ENCODE peak calls at places on chromosomes 16 and 17, in six cellular contexts. D is cardiac septum, A is activated T-helper 1 cell treated with Interleukin-2 at 50 U/mL for 16 hours, V is T-cell, C is GM19239, U is iris pigment epithelial cell. Z is an unnamed sample.

GRCh38 chr16:11413907-11414595 is 68.8 kb downstream of the RMI2 start:
- DNase-seq in D (no peak), A (no peak), V (no peak), C (no peak), U (no peak), Z (no peak)

GRCh38 chr17:633641-634091 is 81.0 kb downstream of the VPS53 start:
- DNase-seq in D (no peak), A (no peak), V (no peak), C (no peak), U (peak; percentile 16), Z (no peak)

GRCh38 chr17:76431509-76431908 is 21.4 kb downstream of the UBE2O start:
- DNase-seq in D (no peak), A (no peak), V (no peak), C (no peak), U (no peak), Z (no peak)

GRCh38 chr17:67386965-67387551 is 10.0 kb downstream of the PITPNC1 start:
- DNase-seq in D (no peak), A (peak; percentile 47), V (peak; percentile 40), C (peak; percentile 37), U (peak; percentile 21), Z (peak; percentile 50)

GRCh38 chr16:50694206-50694605 is 800 bp downstream of the NOD2 start:
- DNase-seq in D (no peak), A (no peak), V (no peak), C (peak; percentile 56), U (no peak), Z (no peak)

GRCh38 chr16:56347670-56348069 is 77.7 kb downstream of the AMFR start:
- DNase-seq in D (no peak), A (no peak), V (no peak), C (no peak), U (no peak), Z (no peak)

GRCh38 chr16:84281077-84281476 is 13.6 kb upstream of the WFDC1 start:
- DNase-seq in D (no peak), A (no peak), V (no peak), C (no peak), U (peak; percentile 38), Z (no peak)

GRCh38 chr17:80665792-80666191 is 121.2 kb downstream of the RPTOR start:
- DNase-seq in D (no peak), A (no peak), V (no peak), C (no peak), U (no peak), Z (no peak)

GRCh38 chr17:27349540-27350021 is 55.7 kb downstream of the WSB1 start:
- DNase-seq in D (no peak), A (no peak), V (no peak), C (no peak), U (no peak), Z (no peak)

GRCh38 chr16:50151744-50152143 is 1.4 kb upstream of the TENT4B start:
- DNase-seq in D (no peak), A (no peak), V (no peak), C (no peak), U (no peak), Z (no peak)

GRCh38 chr17:67585077-67585602 is 132.6 kb upstream of the NOL11 start:
- DNase-seq in D (no peak), A (no peak), V (no peak), C (no peak), U (no peak), Z (no peak)

GRCh38 chr17:58208344-58208743 is 10.7 kb downstream of the MKS1 start:
- DNase-seq in D (no peak), A (no peak), V (no peak), C (no peak), U (no peak), Z (no peak)

GRCh38 chr17:78496311-78496710 is 80.9 kb downstream of the DNAH17 start:
- DNase-seq in D (no peak), A (no peak), V (no peak), C (no peak), U (no peak), Z (no peak)

GRCh38 chr16:68146583-68146982 is 61.4 kb downstream of the NFATC3 start:
- DNase-seq in D (no peak), A (no peak), V (no peak), C (no peak), U (peak; percentile 69), Z (peak; percentile 11)

GRCh38 chr17:60717814-60718213 is 40.2 kb downstream of the BCAS3 start:
- DNase-seq in D (no peak), A (no peak), V (no peak), C (no peak), U (no peak), Z (no peak)

GRCh38 chr17:38619451-38619795 is 13.7 kb upstream of the SRCIN1 start:
- DNase-seq in D (no peak), A (no peak), V (no peak), C (no peak), U (no peak), Z (no peak)

GRCh38 chr17:73901661-73902415 is 257.6 kb upstream of the SDK2 start:
- DNase-seq in D (no peak), A (peak; percentile 8), V (no peak), C (no peak), U (no peak), Z (no peak)

GRCh38 chr17:61289408-61290385 is 109.9 kb upstream of the TBX2 start:
- DNase-seq in D (no peak), A (no peak), V (no peak), C (no peak), U (no peak), Z (no peak)

GRCh38 chr17:42135664-42136653 is 13.4 kb downstream of the HSPB9 start:
- DNase-seq in D (peak; percentile 82), A (no peak), V (no peak), C (no peak), U (peak; percentile 91), Z (peak; percentile 72)

GRCh38 chr17:20922128-20922670 is 120.6 kb downstream of the USP22 start:
- DNase-seq in D (no peak), A (no peak), V (no peak), C (no peak), U (peak; percentile 52), Z (peak; percentile 76)

GRCh38 chr17:63126607-63127006 is 160.6 kb downstream of the TANC2 start:
- DNase-seq in D (no peak), A (no peak), V (no peak), C (no peak), U (peak; percentile 20), Z (peak; percentile 47)

GRCh38 chr17:17069849-17070248 is 27.6 kb downstream of the MPRIP start:
- DNase-seq in D (no peak), A (no peak), V (no peak), C (no peak), U (no peak), Z (no peak)

GRCh38 chr17:15954222-15954621 is 9.3 kb downstream of the ADORA2B start:
- DNase-seq in D (no peak), A (no peak), V (no peak), C (no peak), U (peak; percentile 77), Z (peak; percentile 98)

GRCh38 chr17:35245196-35245486 is 2.3 kb downstream of the SLFN5 start:
- DNase-seq in D (no peak), A (no peak), V (no peak), C (no peak), U (peak; percentile 96), Z (peak; percentile 92)

GRCh38 chr16:503150-504071 is 24.1 kb upstream of the CAPN15 start:
- DNase-seq in D (no peak), A (no peak), V (no peak), C (no peak), U (no peak), Z (no peak)

GRCh38 chr17:37648555-37648954 is 5.3 kb upstream of the DDX52 start:
- DNase-seq in D (no peak), A (no peak), V (no peak), C (no peak), U (peak; percentile 88), Z (peak; percentile 72)

GRCh38 chr17:65064452-65065019 is 8.0 kb upstream of the GNA13 start:
- DNase-seq in D (no peak), A (no peak), V (no peak), C (no peak), U (peak; percentile 71), Z (peak; percentile 54)

GRCh38 chr17:73592531-73592961 is 51.7 kb downstream of the SDK2 start:
- DNase-seq in D (no peak), A (peak; percentile 9), V (peak; percentile 7), C (no peak), U (no peak), Z (no peak)

GRCh38 chr17:4150106-4150505 is 7.1 kb downstream of the CYB5D2 start:
- DNase-seq in D (no peak), A (no peak), V (no peak), C (no peak), U (peak; percentile 4), Z (no peak)

GRCh38 chr17:9174779-9175574 is 153.7 kb downstream of the NTN1 start:
- DNase-seq in D (no peak), A (no peak), V (no peak), C (no peak), U (no peak), Z (no peak)

GRCh38 chr16:54923055-54923473 is 7.6 kb upstream of the IRX5 start:
- DNase-seq in D (no peak), A (no peak), V (no peak), C (no peak), U (no peak), Z (no peak)

GRCh38 chr17:59479141-59479540 is 86.3 kb upstream of the DHX40 start:
- DNase-seq in D (no peak), A (no peak), V (no peak), C (no peak), U (no peak), Z (no peak)

Z was measured in HCEC 1CT.